ENCODE peak calls at places on chromosomes 13 and 19, in nine cellular contexts. F is tibial artery; O is effector memory CD4-positive, alpha-beta T cell; H is esophagus squamous epithelium; Y is cardiac muscle cell; N is IMR-90; A is PC-3; W is BE2C; Q is NT2/D1. I is an unnamed sample.

GRCh38 chr19:53389591-53390377 is 5.2 kb upstream of the ZNF765 start:
- DNase-seq in N (no peak), O (no peak), A (no peak), F (no peak), Y (no peak), H (no peak), Q (no peak), W (no peak), I (peak; percentile 31)

GRCh38 chr19:862529-863304 is 3.3 kb downstream of the CFD start:
- DNase-seq in H (no peak), W (peak; percentile 70), O (peak; percentile 73), F (no peak), Y (peak; percentile 61), A (no peak), Q (peak; percentile 39), N (peak; percentile 17), I (peak; percentile 52)

GRCh38 chr19:13053761-13054604 is 48.7 kb downstream of the LYL1 start:
- DNase-seq in O (no peak), A (peak; percentile 99), H (no peak), W (no peak), F (peak; percentile 78), Y (peak; percentile 99), N (peak; percentile 96), Q (no peak), I (no peak)

GRCh38 chr13:21435710-21436151 is 23.4 kb downstream of the ZDHHC20 start:
- DNase-seq in Q (no peak), N (peak; percentile 89), A (peak; percentile 62), O (peak; percentile 5), Y (peak; percentile 79), H (no peak), F (peak; percentile 69), W (no peak), I (no peak)

GRCh38 chr13:93345642-93346220 is 119.1 kb downstream of the GPC6 start:
- DNase-seq in Q (no peak), H (no peak), F (no peak), O (no peak), A (no peak), N (no peak), W (no peak), Y (no peak), I (no peak)

GRCh38 chr13:42709276-42709675 is 72.1 kb upstream of the FAM216B start:
- DNase-seq in N (no peak), F (no peak), O (no peak), Q (no peak), A (peak; percentile 25), H (no peak), Y (no peak), W (no peak), I (no peak)

GRCh38 chr19:7228935-7229541 is 65.2 kb downstream of the INSR start:
- DNase-seq in H (no peak), A (no peak), F (no peak), O (no peak), N (no peak), Y (no peak), W (no peak), Q (no peak), I (no peak)

GRCh38 chr13:67043901-67044300 is 186.2 kb downstream of the PCDH9 start:
- DNase-seq in O (no peak), W (no peak), H (no peak), Q (no peak), N (peak; percentile 57), F (no peak), Y (peak; percentile 75), A (no peak), I (no peak)

GRCh38 chr19:19599190-19599535 is 19.3 kb downstream of the PBX4 start:
- DNase-seq in Q (no peak), N (no peak), O (no peak), A (no peak), F (no peak), H (no peak), W (no peak), Y (no peak), I (no peak)

GRCh38 chr19:27660428-27660827 is 1552.5 kb downstream of the UQCRFS1 start:
- DNase-seq in N (no peak), A (no peak), W (no peak), O (no peak), H (no peak), Y (no peak), F (no peak), Q (no peak), I (no peak)
- H3K9me3 ChIP-seq in N (peaks cover 10% of the 10 kb centered on the region), A (peaks cover 5% of the 10 kb centered on the region), W (no peaks in the 10 kb centered on the region), O (peaks cover 17% of the 10 kb centered on the region), H (peaks cover 23% of the 10 kb centered on the region), Y (no peaks in the 10 kb centered on the region), F (peaks cover 3% of the 10 kb centered on the region), Q (peaks cover 29% of the 10 kb centered on the region), I (peaks cover 2% of the 10 kb centered on the region)

GRCh38 chr13:68199271-68199670 is 969.1 kb upstream of the PCDH9 start:
- DNase-seq in Q (no peak), A (no peak), F (no peak), O (no peak), Y (no peak), W (no peak), H (no peak), N (no peak), I (no peak)
- H3K4me3 ChIP-seq in Q (no peak overlapping the region), A (no peak overlapping the region), F (no peak overlapping the region), O (no peak overlapping the region), Y (no peak overlapping the region), W (no peak overlapping the region), H (no peak overlapping the region), N (no peak overlapping the region), I (no peak overlapping the region)

GRCh38 chr19:23384858-23385257 is 10.4 kb downstream of the ZNF91 start:
- DNase-seq in W (no peak), Y (no peak), H (no peak), Q (no peak), F (no peak), O (no peak), N (no peak), A (no peak), I (no peak)
- H3K9me3 ChIP-seq in W (no peaks in the 10 kb centered on the region), Y (no peaks in the 10 kb centered on the region), H (peaks cover 38% of the 10 kb centered on the region), Q (peaks cover 44% of the 10 kb centered on the region), F (no peaks in the 10 kb centered on the region), O (peaks cover 28% of the 10 kb centered on the region), N (peaks cover 51% of the 10 kb centered on the region), A (peaks cover 60% of the 10 kb centered on the region), I (no peaks in the 10 kb centered on the region)

DNA sequence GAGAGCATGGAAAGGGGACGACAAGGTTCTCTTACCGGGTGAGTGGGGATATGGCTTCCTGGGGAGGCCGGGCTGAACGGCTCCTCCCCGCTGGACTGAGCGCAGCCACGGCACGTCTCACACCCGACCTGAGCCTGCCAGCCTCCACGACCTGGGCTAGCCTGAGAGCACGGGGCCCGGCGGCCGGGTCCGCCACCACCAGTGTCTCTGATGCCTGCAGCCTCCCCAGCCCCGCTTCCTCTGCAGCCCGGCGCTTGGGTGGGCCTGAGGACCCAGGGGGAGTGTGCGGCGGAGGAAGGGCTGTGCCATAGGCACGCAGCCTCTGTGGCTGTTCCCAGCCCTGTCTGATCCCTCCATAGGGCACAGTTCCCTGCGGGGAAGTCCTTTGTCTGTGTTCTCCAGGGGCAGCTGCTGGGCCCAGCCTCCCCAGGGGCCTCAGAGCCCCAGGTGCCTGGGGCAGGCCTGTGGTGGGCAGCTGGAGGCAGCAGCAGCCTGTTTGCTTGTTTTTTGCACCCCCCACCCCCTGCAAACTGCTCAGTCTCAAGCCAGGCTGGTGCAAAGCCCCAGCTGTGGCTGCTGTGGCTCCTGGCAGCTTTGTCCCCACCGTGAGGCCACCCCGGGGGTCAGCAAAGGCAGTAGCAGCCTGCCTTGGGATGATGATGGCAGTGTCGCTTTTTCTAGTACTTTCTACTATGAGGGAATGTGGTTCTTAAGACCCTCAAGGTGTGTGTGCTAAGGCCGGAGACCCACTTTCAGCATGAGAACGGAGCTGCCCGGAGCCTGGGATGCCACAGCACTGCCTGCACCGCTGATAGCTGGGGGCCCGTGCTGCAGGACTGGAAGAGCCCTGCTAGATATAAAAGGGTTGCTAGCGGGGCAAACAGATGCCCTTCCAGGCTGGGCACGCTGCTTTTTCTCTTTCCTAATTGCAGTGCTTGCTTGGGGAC is 14.8 kb downstream of the PLIN4 start:
- DNase-seq in O (no peak), W (peak; percentile 77), N (no peak), A (no peak), F (no peak), H (no peak), Y (no peak), Q (no peak), I (no peak)
- H3K4me3 ChIP-seq in O (no peak overlapping the region), W (no peak overlapping the region), N (no peak overlapping the region), A (no peak overlapping the region), F (no peak overlapping the region), H (no peak overlapping the region), Y (no peak overlapping the region), Q (no peak overlapping the region), I (no peak overlapping the region)

GRCh38 chr13:18960637-18961227 is 220.9 kb downstream of the TUBA3C start:
- DNase-seq in F (no peak), N (no peak), Y (no peak), O (no peak), A (no peak), W (no peak), H (no peak), Q (no peak), I (no peak)
- H3K9me3 ChIP-seq in F (no peaks in the 10 kb centered on the region), N (peaks cover 58% of the 10 kb centered on the region), Y (no peaks in the 10 kb centered on the region), O (no peaks in the 10 kb centered on the region), A (peaks cover 8% of the 10 kb centered on the region), W (peaks cover 16% of the 10 kb centered on the region), H (peaks cover 22% of the 10 kb centered on the region), Q (peaks cover 13% of the 10 kb centered on the region), I (peaks cover 30% of the 10 kb centered on the region)

GRCh38 chr19:49363265-49364082 is at the start of gene DKKL1:
- DNase-seq in O (peak; percentile 59), Y (peak; percentile 100), A (peak; percentile 100), W (peak; percentile 99), Q (peak; percentile 94), N (peak; percentile 99), F (peak; percentile 100), H (peak; percentile 67), I (peak; percentile 96)
- H3K4me3 ChIP-seq in O (peak within 1 kb of the TSS; percentile 23), Y (peak within 1 kb of the TSS; percentile 73), A (peak within 1 kb of the TSS; percentile 83), W (peak within 1 kb of the TSS; percentile 55), Q (peak within 1 kb of the TSS; percentile 89), N (peak within 1 kb of the TSS; percentile 82), F (peak within 1 kb of the TSS; percentile 81), H (peak within 1 kb of the TSS; percentile 37), I (peak within 1 kb of the TSS; percentile 10)

GRCh38 chr13:27125357-27126282 is 46.0 kb downstream of the USP12 start:
- DNase-seq in H (no peak), O (no peak), Q (peak; percentile 2), A (no peak), Y (no peak), N (no peak), F (no peak), W (peak; percentile 7), I (no peak)
- H3K9me3 ChIP-seq in H (peaks cover 6% of the 10 kb centered on the region), O (no peaks in the 10 kb centered on the region), Q (peaks cover 31% of the 10 kb centered on the region), A (no peaks in the 10 kb centered on the region), Y (no peaks in the 10 kb centered on the region), N (peaks cover 3% of the 10 kb centered on the region), F (no peaks in the 10 kb centered on the region), W (no peaks in the 10 kb centered on the region), I (no peaks in the 10 kb centered on the region)

I was measured in iPS DF 6.9.